ENCODE peak calls at places on chromosomes 16 and 17, in ten cellular contexts. R is transverse colon, S is suprapubic skin, N is sigmoid colon, C is K562, W is H1, O is HepG2, H is stomach, E is GM12878, K is SK-N-SH. X is an unnamed sample.

GRCh38 chr17:8387914-8388651 is 5.1 kb upstream of the RPL26 start:
- DNase-seq in W (no peak), C (no peak), E (no peak), N (peak; percentile 14), O (no peak), R (no peak), H (no peak), K (no peak), S (no peak), X (no peak)

GRCh38 chr17:39632153-39632941 is 4.6 kb upstream of the STARD3 start:
- DNase-seq in C (no peak), W (no peak), R (peak; percentile 93), S (no peak), K (no peak), H (peak; percentile 60), O (no peak), E (no peak), N (peak; percentile 72), X (no peak)

GRCh38 chr17:58046230-58047094 is 36.8 kb upstream of the DYNLL2 start:
- DNase-seq in W (peak; percentile 59), N (no peak), H (no peak), R (no peak), K (no peak), C (no peak), O (no peak), S (no peak), E (no peak), X (no peak)

GRCh38 chr16:53415504-53415903 is 18.8 kb upstream of the RBL2 start:
- DNase-seq in E (no peak), O (peak; percentile 31), K (no peak), N (no peak), H (no peak), C (no peak), S (no peak), R (no peak), W (no peak), X (no peak)

GRCh38 chr16:89026121-89026612 is 49.2 kb upstream of the CBFA2T3 start:
- DNase-seq in S (peak; percentile 15), K (no peak), R (no peak), C (peak; percentile 63), E (peak; percentile 72), O (no peak), H (no peak), N (no peak), W (no peak), X (no peak)

GRCh38 chr17:2102931-2103398 is 48.1 kb downstream of the HIC1 start:
- DNase-seq in H (no peak), R (no peak), W (no peak), K (no peak), C (no peak), S (no peak), E (no peak), O (no peak), N (peak; percentile 38), X (no peak)

GRCh38 chr16:72162105-72162680 is 9.8 kb downstream of the PMFBP1 start:
- DNase-seq in E (no peak), H (no peak), R (no peak), N (no peak), W (no peak), O (no peak), K (no peak), S (no peak), C (no peak), X (no peak)

GRCh38 chr17:48492401-48493298 is 38.2 kb downstream of the HOXB1 start:
- DNase-seq in S (peak; percentile 85), R (peak; percentile 80), O (no peak), E (no peak), N (peak; percentile 91), H (peak; percentile 69), W (peak; percentile 79), C (peak; percentile 87), K (peak; percentile 81), X (no peak)

GRCh38 chr16:51982715-51983680 is 563.9 kb downstream of the TOX3 start:
- DNase-seq in W (peak; percentile 52), R (peak; percentile 15), E (no peak), N (no peak), S (no peak), K (peak; percentile 48), C (peak; percentile 25), O (peak; percentile 67), H (peak; percentile 52), X (no peak)

GRCh38 chr17:49851387-49852291 is 3.8 kb upstream of the TAC4 start:
- DNase-seq in K (peak; percentile 92), C (peak; percentile 84), H (peak; percentile 75), O (peak; percentile 56), W (peak; percentile 95), R (peak; percentile 59), S (peak; percentile 87), E (no peak), N (peak; percentile 80), X (peak; percentile 93)

GRCh38 chr16:55552621-55553020 is 13.9 kb upstream of the CAPNS2 start:
- DNase-seq in S (no peak), C (no peak), H (no peak), N (no peak), O (no peak), R (no peak), K (no peak), W (no peak), E (no peak), X (no peak)

GRCh38 chr17:65013613-65014391 is 42.7 kb downstream of the GNA13 start:
- DNase-seq in K (no peak), N (no peak), H (no peak), E (no peak), O (peak; percentile 28), S (no peak), W (no peak), R (no peak), C (no peak), X (no peak)

GRCh38 chr17:73411330-73411747 is 99.5 kb upstream of the CDC42EP4 start:
- DNase-seq in O (no peak), W (no peak), N (peak; percentile 19), H (no peak), C (no peak), R (no peak), S (no peak), E (no peak), K (no peak), X (no peak)

GRCh38 chr17:73414171-73414955 is 102.6 kb upstream of the CDC42EP4 start:
- DNase-seq in S (no peak), C (no peak), K (no peak), H (no peak), N (no peak), O (no peak), E (no peak), R (no peak), W (no peak), X (no peak)

GRCh38 chr17:73415782-73416181 is 104.0 kb upstream of the CDC42EP4 start:
- DNase-seq in R (no peak), E (no peak), S (no peak), O (no peak), H (no peak), C (no peak), K (no peak), N (no peak), W (no peak), X (no peak)

GRCh38 chr17:73412914-73413313 is 101.1 kb upstream of the CDC42EP4 start:
- DNase-seq in R (no peak), W (no peak), S (no peak), H (no peak), C (no peak), E (no peak), N (peak; percentile 50), O (no peak), K (no peak), X (no peak)

GRCh38 chr17:73410586-73411329 is 99.0 kb upstream of the CDC42EP4 start:
- DNase-seq in H (no peak), W (no peak), O (no peak), N (peak; percentile 45), K (no peak), E (no peak), C (no peak), R (no peak), S (no peak), X (no peak)
- TF ChIP-seq EP300 in H (no peak), W (no peak), O (no peak), N (no peak), K (no peak), E (no peak), C (no peak), R (no peak), S (no peak), X (no peak)

GRCh38 chr17:3802461-3803307 is 1.7 kb upstream of the ITGAE start:
- DNase-seq in K (no peak), C (no peak), N (peak; percentile 88), E (no peak), H (no peak), S (no peak), O (peak; percentile 100), W (no peak), R (peak; percentile 45), X (no peak)
- H3K4me3 ChIP-seq in K (no peak overlapping the region), C (no peak overlapping the region), N (no peak overlapping the region), E (no peak overlapping the region), H (no peak overlapping the region), S (no peak overlapping the region), O (peak overlapping the region; percentile 52), W (no peak overlapping the region), R (no peak overlapping the region), X (no peak overlapping the region)

DNA sequence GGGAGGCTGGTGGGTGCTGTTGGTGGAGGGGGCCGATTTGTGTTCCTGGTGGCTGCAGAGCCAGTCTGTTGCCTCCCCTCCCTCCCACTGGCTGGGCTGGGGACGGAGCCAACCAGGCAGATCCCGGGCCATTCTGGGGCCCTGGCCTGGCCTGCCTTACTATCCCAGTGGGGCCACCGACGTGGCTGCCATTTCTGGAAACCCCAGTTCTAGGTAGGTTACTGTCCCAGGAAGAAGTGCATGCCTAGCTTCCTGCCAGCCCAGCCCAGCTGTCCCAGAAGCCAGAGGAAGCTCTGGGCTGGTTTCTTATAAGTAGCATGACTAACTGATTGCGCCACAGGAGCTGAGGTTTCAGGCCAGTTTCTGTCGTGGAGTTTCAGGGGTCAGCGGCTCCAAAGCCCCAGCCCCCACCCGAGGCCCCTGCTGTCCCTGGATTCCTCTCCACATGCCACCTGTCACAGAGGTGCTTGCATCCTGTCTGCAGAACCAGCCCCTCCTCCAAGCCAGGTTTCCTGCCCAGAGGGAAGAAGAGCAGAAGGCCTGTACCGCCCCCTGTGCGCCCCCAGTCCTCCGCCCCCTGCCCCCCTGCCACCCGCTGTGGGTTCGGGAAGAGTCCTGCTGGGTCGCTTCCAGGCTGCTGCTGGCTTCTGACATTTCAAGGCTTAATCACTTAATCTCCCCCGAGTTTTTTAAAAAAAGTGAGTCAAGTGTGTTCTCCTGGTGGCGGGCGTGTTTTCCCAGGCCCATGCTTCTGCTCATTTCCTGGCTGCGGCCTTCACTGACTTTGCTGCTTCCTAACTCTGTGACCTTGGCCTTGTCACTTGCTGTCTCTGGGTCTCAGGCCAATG is 13.2 kb downstream of the IL4R start:
- DNase-seq in R (peak; percentile 77), W (peak; percentile 88), E (no peak), O (peak; percentile 81), C (no peak), N (peak; percentile 96), H (peak; percentile 71), S (peak; percentile 90), K (peak; percentile 40), X (peak; percentile 98)
- TF ChIP-seq POLR2AphosphoS5 in R (peak; percentile 68), W (no peak), E (no peak), O (no peak), C (no peak), N (peak; percentile 65), H (peak; percentile 86), S (peak; percentile 38), K (no peak), X (peak; percentile 92)

DNA sequence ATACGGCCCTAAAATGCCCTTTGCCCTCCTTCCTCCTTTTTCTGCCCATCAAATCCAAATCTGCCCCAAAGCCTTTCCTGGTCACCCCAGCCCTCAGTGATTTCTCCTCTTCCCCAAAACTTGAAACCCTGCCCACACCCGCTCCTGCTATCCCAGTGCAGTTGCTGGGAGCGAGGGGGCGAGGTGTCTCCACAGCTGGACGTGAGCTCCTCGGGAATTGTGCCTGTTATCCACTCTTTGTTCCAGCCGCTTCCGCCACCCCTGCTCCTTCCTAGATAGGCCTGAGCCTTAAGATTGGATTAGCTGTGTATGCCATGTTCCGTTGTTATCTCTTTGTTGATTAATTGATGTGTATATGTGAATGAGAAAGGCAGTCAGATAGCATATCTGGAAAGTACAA is 2.6 kb upstream of the KRT35 start:
- DNase-seq in N (no peak), C (no peak), K (no peak), W (no peak), H (no peak), S (no peak), O (no peak), R (no peak), E (no peak), X (no peak)
- TF ChIP-seq EP300 in N (no peak), C (no peak), K (no peak), W (no peak), H (no peak), S (no peak), O (no peak), R (no peak), E (no peak), X (no peak)